ENCODE peak calls at places on chromosomes 11 and 22, in nine cellular contexts. N is MM.1S; L is activated T-helper 1 cell treated with Interleukin-2 at 50 U/mL for 16 hours; A is AG08395; B is sigmoid colon; C is T-helper 9 cell; I is brain microvascular endothelial cell; O is renal cortical epithelial cell; E is activated CD8-positive, alpha-beta memory T cell treated with anti-CD3 and anti-CD28 coated beads for 4 hours. Y is an unnamed sample.

GRCh38 chr11:43758942-43759341 is 78.4 kb downstream of the HSD17B12 start:
- DNase-seq in N (no peak), L (no peak), A (no peak), B (no peak), C (no peak), I (no peak), O (no peak), E (no peak), Y (no peak)

GRCh38 chr22:21673534-21674321 is 7.9 kb downstream of the PPIL2 start:
- DNase-seq in N (no peak), L (no peak), A (no peak), B (no peak), C (no peak), I (no peak), O (no peak), E (no peak), Y (no peak)

GRCh38 chr11:27204527-27204926 is 158.5 kb downstream of the CCDC34 start:
- DNase-seq in N (peak; percentile 18), L (no peak), A (no peak), B (no peak), C (no peak), I (no peak), O (no peak), E (no peak), Y (peak; percentile 18)

GRCh38 chr11:48081151-48082010 is 101.0 kb downstream of the PTPRJ start:
- DNase-seq in N (no peak), L (no peak), A (peak; percentile 87), B (peak; percentile 78), C (no peak), I (peak; percentile 68), O (peak; percentile 91), E (no peak), Y (no peak)

GRCh38 chr22:44394246-44395115 is 81.7 kb upstream of the SHISAL1 start:
- DNase-seq in N (no peak), L (no peak), A (no peak), B (peak; percentile 11), C (no peak), I (no peak), O (peak; percentile 35), E (no peak), Y (no peak)

GRCh38 chr11:97756571-97757335 is 1264.0 kb upstream of the CNTN5 start:
- DNase-seq in N (no peak), L (no peak), A (no peak), B (no peak), C (no peak), I (no peak), O (no peak), E (no peak), Y (no peak)

GRCh38 chr11:95576149-95576851 is 213.3 kb downstream of the FAM76B start:
- DNase-seq in N (no peak), L (no peak), A (no peak), B (no peak), C (no peak), I (no peak), O (no peak), E (no peak), Y (no peak)

GRCh38 chr11:43987384-43988039 is 45.1 kb downstream of the C11orf96 start:
- DNase-seq in N (no peak), L (no peak), A (peak; percentile 93), B (peak; percentile 96), C (no peak), I (peak; percentile 65), O (peak; percentile 85), E (no peak), Y (peak; percentile 35)

GRCh38 chr11:83724704-83725114 is 438.5 kb upstream of the CCDC90B start:
- DNase-seq in N (no peak), L (no peak), A (peak; percentile 7), B (no peak), C (no peak), I (no peak), O (no peak), E (no peak), Y (peak; percentile 16)

GRCh38 chr22:37079668-37080171 is 28.2 kb downstream of the KCTD17 start:
- DNase-seq in N (no peak), L (peak; percentile 56), A (no peak), B (no peak), C (peak; percentile 76), I (peak; percentile 21), O (no peak), E (peak; percentile 59), Y (no peak)

GRCh38 chr22:27292542-27293298 is 508.8 kb downstream of the MN1 start:
- DNase-seq in N (no peak), L (no peak), A (no peak), B (no peak), C (no peak), I (no peak), O (no peak), E (no peak), Y (no peak)

Y was measured in nephron progenitor cell.